ENCODE peak calls at places on chromosomes 16 and 17, in six cellular contexts. P, J, Y, O, G and Q are unnamed samples. For H3K4me1 and H3K27me3, the result is how much of the 10 kb centered on the place peaks cover.

GRCh38 chr16:15435216-15435864 is 952 bp downstream of the BMERB1 start:
- DNase-seq in P (no peak), J (no peak), Y (no peak), O (no peak), G (no peak), Q (no peak)

GRCh38 chr17:8204761-8205555 is 5.4 kb downstream of the AURKB start:
- DNase-seq in P (no peak), J (no peak), Y (no peak), O (no peak), G (no peak), Q (no peak)

GRCh38 chr17:49841548-49841947 is 6.3 kb downstream of the TAC4 start:
- DNase-seq in P (no peak), J (no peak), Y (no peak), O (no peak), G (no peak), Q (no peak)

GRCh38 chr17:16918443-16918842 is 53.5 kb downstream of the TNFRSF13B start:
- DNase-seq in P (no peak), J (no peak), Y (no peak), O (peak), G (no peak), Q (no peak)

GRCh38 chr16:14445935-14446715 is 183.9 kb downstream of the PARN start:
- DNase-seq in P (no peak), J (no peak), Y (no peak), O (no peak), G (no peak), Q (no peak)

GRCh38 chr16:62135903-62136302 is 99.7 kb upstream of the CDH8 start:
- DNase-seq in P (no peak), J (no peak), Y (no peak), O (no peak), G (no peak), Q (no peak)

GRCh38 chr17:60390223-60390622 is 1.7 kb downstream of the USP32 start:
- DNase-seq in P (no peak), J (no peak), Y (no peak), O (no peak), G (peak), Q (no peak)

GRCh38 chr16:11612110-11612981 is 25.6 kb upstream of the LITAF start:
- DNase-seq in P (no peak), J (peak), Y (no peak), O (no peak), G (no peak), Q (no peak)

GRCh38 chr17:32840241-32840640 is 36.7 kb downstream of the MYO1D start:
- DNase-seq in P (no peak), J (no peak), Y (no peak), O (no peak), G (no peak), Q (no peak)

GRCh38 chr17:27793168-27793905 is 7.0 kb downstream of the NOS2 start:
- DNase-seq in P (no peak), J (no peak), Y (no peak), O (no peak), G (no peak), Q (no peak)

GRCh38 chr17:77328823-77329740 is 188.3 kb downstream of the SEC14L1 start:
- DNase-seq in P (no peak), J (peak), Y (peak), O (no peak), G (no peak), Q (no peak)

GRCh38 chr16:8944113-8944765 is 19.5 kb downstream of the USP7 start:
- DNase-seq in P (no peak), J (no peak), Y (no peak), O (no peak), G (no peak), Q (no peak)

GRCh38 chr17:38357488-38358123 is 6.0 kb downstream of the SOCS7 start:
- DNase-seq in P (no peak), J (no peak), Y (no peak), O (peak), G (no peak), Q (no peak)

GRCh38 chr17:145671-146541 is 8.5 kb downstream of the SCGB1C2 start:
- DNase-seq in P (no peak), J (peak), Y (peak), O (peak), G (no peak), Q (no peak)

GRCh38 chr16:28183930-28184329 is 27.8 kb downstream of the XPO6 start:
- DNase-seq in P (no peak), J (no peak), Y (no peak), O (no peak), G (no peak), Q (no peak)

GRCh38 chr16:1194665-1195392 is 30.2 kb downstream of the TPSG1 start:
- DNase-seq in P (no peak), J (no peak), Y (peak), O (no peak), G (no peak), Q (no peak)

GRCh38 chr16:57092786-57093301 is 461 bp downstream of the CPNE2 start:
- DNase-seq in P (peak), J (no peak), Y (peak), O (peak), G (no peak), Q (no peak)

GRCh38 chr16:56747486-56748045 is 17.6 kb downstream of the NUP93 start:
- DNase-seq in P (no peak), J (no peak), Y (no peak), O (no peak), G (no peak), Q (no peak)

GRCh38 chr17:77609553-77610517 is 348.7 kb upstream of the TNRC6C start:
- DNase-seq in P (no peak), J (peak), Y (no peak), O (peak), G (no peak), Q (no peak)

GRCh38 chr17:36918260-36918691 is 19.0 kb upstream of the LHX1 start:
- DNase-seq in P (no peak), J (no peak), Y (no peak), O (no peak), G (peak), Q (no peak)

GRCh38 chr17:59508999-59509398 is 56.4 kb upstream of the DHX40 start:
- DNase-seq in P (no peak), J (no peak), Y (no peak), O (no peak), G (no peak), Q (no peak)

GRCh38 chr16:80012586-80012985 is 412.0 kb upstream of the MAF start:
- DNase-seq in P (no peak), J (no peak), Y (no peak), O (no peak), G (no peak), Q (no peak)

GRCh38 chr17:5563451-5563850 is 20.9 kb downstream of the NLRP1 start:
- DNase-seq in P (no peak), J (no peak), Y (no peak), O (no peak), G (peak), Q (no peak)

DNA sequence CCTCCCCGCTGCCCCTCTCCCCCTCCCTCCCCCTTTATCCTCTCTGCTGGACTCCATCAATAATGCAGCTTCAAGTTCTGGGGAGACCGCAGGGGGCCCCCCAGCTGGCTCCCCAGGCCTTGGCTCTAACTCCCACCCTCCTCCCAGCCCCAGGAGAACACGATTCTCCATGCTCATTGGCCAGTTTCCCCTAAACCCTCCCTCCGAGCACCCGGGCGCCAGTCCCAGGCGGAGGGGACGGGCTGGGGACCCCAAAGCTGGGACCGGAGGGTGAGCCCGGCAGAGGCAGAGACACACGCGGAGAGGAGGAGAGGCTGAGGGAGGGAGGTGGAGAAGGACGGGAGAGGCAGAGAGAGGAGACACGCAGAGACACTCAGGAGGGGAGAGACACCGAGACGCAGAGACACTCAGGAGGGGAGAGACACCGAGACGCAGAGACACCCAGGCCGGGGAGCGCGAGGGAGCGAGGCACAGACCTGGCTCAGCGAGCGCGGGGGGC is at the start of gene PPP1R1B:
- DNase-seq in P (no peak), J (no peak), Y (no peak), O (no peak), G (no peak), Q (no peak)
- TF ChIP-seq POLR2A in P (no peak), J (peak), Y (no peak), O (peak), G (no peak), Q (no peak)

DNA sequence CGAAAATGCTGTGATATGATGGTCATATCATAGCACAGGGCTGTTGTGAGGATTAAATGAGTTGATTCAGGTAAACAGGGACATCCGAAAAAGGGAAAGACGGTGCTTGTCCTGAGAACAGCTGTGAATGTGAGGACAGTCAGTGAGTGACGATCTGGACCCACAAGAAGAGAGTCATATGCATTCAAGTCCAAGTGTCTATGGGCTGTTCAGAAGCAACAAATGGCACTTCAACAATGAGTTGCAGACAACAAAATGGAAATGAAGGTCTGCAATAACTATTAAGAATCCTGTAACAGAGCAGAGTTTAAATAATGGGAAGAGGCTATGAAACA is 100.3 kb downstream of the ADCY9 start:
- DNase-seq in P (no peak), J (no peak), Y (no peak), O (no peak), G (no peak), Q (no peak)
- H3K4me1 ChIP-seq in P (under half), J (under half), Y (under half), O (under half), G (under half), Q (half or more)

DNA sequence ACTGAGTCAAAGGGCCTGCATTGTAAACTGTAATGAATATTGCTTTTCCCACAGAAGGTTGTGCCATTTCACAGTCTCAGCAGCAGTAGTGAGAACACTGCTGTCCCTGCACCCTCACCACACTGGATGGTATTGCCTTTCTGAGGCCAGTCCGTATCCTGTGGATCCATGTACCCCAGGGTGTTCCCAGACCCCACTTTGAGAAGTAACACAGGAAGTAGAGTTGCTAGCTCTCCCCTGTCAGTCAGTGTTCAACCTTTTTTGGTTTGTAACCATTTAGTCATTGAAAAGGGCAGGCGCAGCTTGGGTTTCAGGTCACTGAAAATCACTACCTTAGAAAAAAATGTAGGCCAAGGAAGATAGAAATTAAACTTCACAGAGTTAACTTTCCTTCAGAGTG is 37.9 kb downstream of the SLFN12L start:
- DNase-seq in P (no peak), J (no peak), Y (no peak), O (no peak), G (no peak), Q (no peak)
- H3K27me3 ChIP-seq in P (half or more), J (under half), Y (half or more), O (under half), G (under half), Q (under half)

GRCh38 chr17:1742371-1743093 is at the start of gene SERPINF2:
- DNase-seq in P (no peak), J (no peak), Y (no peak), O (no peak), G (no peak), Q (no peak)
- TF ChIP-seq POLR2A in P (no peak), J (no peak), Y (no peak), O (no peak), G (no peak), Q (no peak)

GRCh38 chr17:31562447-31562846 is 171.0 kb downstream of the RAB11FIP4 start:
- DNase-seq in P (no peak), J (no peak), Y (no peak), O (no peak), G (no peak), Q (no peak)
- H3K4me1 ChIP-seq in P (under half), J (under half), Y (under half), O (under half), G (under half), Q (under half)

DNA sequence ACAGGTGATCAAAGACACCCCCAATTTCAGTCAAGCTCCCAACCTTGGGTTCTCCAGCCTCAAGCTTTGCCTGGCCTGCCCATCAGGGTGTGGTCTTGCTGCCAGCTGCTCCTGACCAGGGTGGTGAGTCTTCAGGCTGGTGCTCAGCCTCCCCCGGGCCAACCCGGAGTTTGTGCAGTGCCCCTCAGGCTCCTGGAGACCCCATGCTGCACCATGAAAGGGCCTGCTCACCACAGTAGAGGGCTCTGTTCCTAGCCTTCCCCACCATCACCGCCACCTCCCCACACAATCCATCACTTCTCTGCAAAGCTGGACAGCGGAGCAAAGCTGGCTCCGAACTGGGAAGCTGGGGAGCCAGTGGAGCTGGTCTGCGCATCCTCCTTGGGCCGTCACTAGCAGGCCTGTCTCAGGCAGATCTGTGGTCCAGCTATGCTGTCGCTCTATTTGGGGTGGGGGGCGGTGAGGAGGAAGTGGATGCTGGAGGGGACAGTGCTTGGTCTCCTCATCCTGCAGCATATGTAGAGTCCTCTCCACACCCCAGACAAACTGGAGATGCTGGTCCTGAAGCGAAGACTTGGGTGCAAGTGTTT is 88.5 kb upstream of the RPL38 start:
- DNase-seq in P (no peak), J (no peak), Y (no peak), O (no peak), G (no peak), Q (no peak)
- H3K27me3 ChIP-seq in P (under half), J (under half), Y (under half), O (under half), G (under half), Q (under half)